ENCODE peak calls at places on chromosomes 16 and 17, in six cellular contexts. V, N, D, X, O and S are unnamed samples.

GRCh38 chr16:31200821-31201510 is 1.6 kb downstream of the PYCARD start:
- DNase-seq in V (no peak), N (no peak), D (no peak), X (no peak), O (no peak), S (no peak)

GRCh38 chr17:76278268-76278908 is 13.2 kb downstream of the UBALD2 start:
- DNase-seq in V (no peak), N (no peak), D (no peak), X (no peak), O (no peak), S (no peak)

GRCh38 chr16:26993511-26993910 is 73.2 kb upstream of the C16orf82 start:
- DNase-seq in V (no peak), N (no peak), D (no peak), X (no peak), O (no peak), S (no peak)

GRCh38 chr17:82228278-82228841 is 482 bp upstream of the SLC16A3 start:
- DNase-seq in V (no peak), N (no peak), D (no peak), X (no peak), O (no peak), S (peak)

GRCh38 chr16:69286941-69287713 is 24.0 kb upstream of the VPS4A start:
- DNase-seq in V (peak), N (peak), D (peak), X (no peak), O (peak), S (peak)

GRCh38 chr17:57892820-57893595 is 43.2 kb upstream of the MRPS23 start:
- DNase-seq in V (no peak), N (peak), D (no peak), X (no peak), O (no peak), S (peak)

GRCh38 chr16:58644765-58645487 is 15.3 kb upstream of the CNOT1 start:
- DNase-seq in V (no peak), N (no peak), D (no peak), X (no peak), O (no peak), S (no peak)

GRCh38 chr17:66494023-66494803 is 191.8 kb downstream of the PRKCA start:
- DNase-seq in V (peak), N (no peak), D (no peak), X (no peak), O (no peak), S (peak)

GRCh38 chr17:46123607-46124006 is 69.6 kb downstream of the KANSL1 start:
- DNase-seq in V (no peak), N (no peak), D (no peak), X (no peak), O (no peak), S (no peak)

GRCh38 chr16:50316848-50317630 is 50.7 kb downstream of the ADCY7 start:
- DNase-seq in V (no peak), N (no peak), D (no peak), X (no peak), O (no peak), S (no peak)

GRCh38 chr16:6267682-6268081 is 1065.0 kb upstream of the RBFOX1 start:
- DNase-seq in V (no peak), N (no peak), D (no peak), X (no peak), O (no peak), S (no peak)

GRCh38 chr17:54968954-54969400 is 412 bp downstream of the STXBP4 start:
- DNase-seq in V (no peak), N (peak), D (peak), X (no peak), O (no peak), S (peak)

GRCh38 chr17:13540546-13540945 is 61.2 kb downstream of the HS3ST3A1 start:
- DNase-seq in V (no peak), N (no peak), D (no peak), X (no peak), O (no peak), S (no peak)

GRCh38 chr17:29111816-29112499 is 68.2 kb downstream of the MYO18A start:
- DNase-seq in V (peak), N (peak), D (peak), X (no peak), O (no peak), S (peak)

GRCh38 chr17:38743556-38744171 is 4.5 kb downstream of the PCGF2 start:
- DNase-seq in V (no peak), N (no peak), D (no peak), X (no peak), O (no peak), S (no peak)

GRCh38 chr17:4501295-4501949 is 2.7 kb downstream of the SPNS2 start:
- DNase-seq in V (peak), N (no peak), D (no peak), X (no peak), O (no peak), S (no peak)

GRCh38 chr17:14203392-14203791 is 33.3 kb downstream of the CDRT15 start:
- DNase-seq in V (peak), N (no peak), D (no peak), X (no peak), O (no peak), S (no peak)

GRCh38 chr17:77129568-77130301 is 11.0 kb upstream of the SEC14L1 start:
- DNase-seq in V (no peak), N (no peak), D (no peak), X (no peak), O (no peak), S (no peak)

GRCh38 chr16:68235105-68235881 is 634 bp downstream of the ESRP2 start:
- DNase-seq in V (no peak), N (peak), D (no peak), X (no peak), O (no peak), S (no peak)

GRCh38 chr17:49456172-49456965 is 38.7 kb upstream of the NGFR start:
- DNase-seq in V (no peak), N (no peak), D (no peak), X (no peak), O (no peak), S (no peak)

GRCh38 chr16:56360117-56361008 is 65.0 kb downstream of the AMFR start:
- DNase-seq in V (no peak), N (no peak), D (peak), X (no peak), O (no peak), S (no peak)

GRCh38 chr17:68576811-68577551 is 24.2 kb downstream of the FAM20A start:
- DNase-seq in V (no peak), N (no peak), D (no peak), X (no peak), O (no peak), S (no peak)

GRCh38 chr16:80932725-80933124 is 74.0 kb downstream of the CMC2 start:
- DNase-seq in V (no peak), N (no peak), D (peak), X (no peak), O (no peak), S (no peak)

GRCh38 chr17:65260626-65261025 is 123.5 kb downstream of the RGS9 start:
- DNase-seq in V (no peak), N (no peak), D (no peak), X (no peak), O (no peak), S (no peak)

GRCh38 chr16:20398603-20399002 is 5.9 kb downstream of the PDILT start:
- DNase-seq in V (no peak), N (no peak), D (no peak), X (no peak), O (no peak), S (no peak)

GRCh38 chr17:14135906-14136590 is 66.7 kb downstream of the COX10 start:
- DNase-seq in V (no peak), N (no peak), D (no peak), X (no peak), O (no peak), S (no peak)

GRCh38 chr16:88856122-88856827 is 472 bp downstream of the GALNS start:
- DNase-seq in V (peak), N (no peak), D (no peak), X (no peak), O (no peak), S (peak)

GRCh38 chr17:1673041-1673790 is 11.5 kb downstream of the PRPF8 start:
- DNase-seq in V (no peak), N (no peak), D (no peak), X (no peak), O (no peak), S (no peak)

GRCh38 chr17:33786478-33786877 is 468.6 kb upstream of the CCL2 start:
- DNase-seq in V (no peak), N (no peak), D (no peak), X (no peak), O (no peak), S (no peak)

GRCh38 chr17:82917656-82918345 is 78.0 kb upstream of the ZNF750 start:
- DNase-seq in V (peak), N (peak), D (peak), X (no peak), O (no peak), S (no peak)

GRCh38 chr17:9935408-9935807 is 30.3 kb upstream of the RCVRN start:
- DNase-seq in V (no peak), N (no peak), D (no peak), X (no peak), O (no peak), S (no peak)

GRCh38 chr16:53429221-53429943 is 4.9 kb upstream of the RBL2 start:
- DNase-seq in V (no peak), N (no peak), D (peak), X (no peak), O (no peak), S (peak)

GRCh38 chr16:87956771-87957279 is 5.6 kb downstream of the BANP start:
- DNase-seq in V (peak), N (peak), D (no peak), X (no peak), O (no peak), S (no peak)

GRCh38 chr16:23362460-23363317 is 60.6 kb downstream of the SCNN1B start:
- DNase-seq in V (no peak), N (no peak), D (no peak), X (no peak), O (no peak), S (no peak)

GRCh38 chr16:84022641-84023040 is 20.0 kb downstream of the SLC38A8 start:
- DNase-seq in V (no peak), N (no peak), D (no peak), X (no peak), O (no peak), S (no peak)

GRCh38 chr16:84027607-84028006 is 15.0 kb downstream of the SLC38A8 start:
- DNase-seq in V (no peak), N (no peak), D (no peak), X (no peak), O (no peak), S (no peak)

GRCh38 chr16:84021488-84021887 is 21.1 kb downstream of the SLC38A8 start:
- DNase-seq in V (no peak), N (no peak), D (no peak), X (no peak), O (no peak), S (no peak)

GRCh38 chr16:84026601-84027000 is 16.0 kb downstream of the SLC38A8 start:
- DNase-seq in V (no peak), N (no peak), D (no peak), X (no peak), O (no peak), S (no peak)

GRCh38 chr16:84024854-84025253 is 17.7 kb downstream of the SLC38A8 start:
- DNase-seq in V (no peak), N (no peak), D (no peak), X (no peak), O (no peak), S (no peak)
- TF ChIP-seq GABPA in V (no peak), N (no peak), D (no peak), X (no peak), O (no peak), S (no peak)

GRCh38 chr17:17401271-17401781 is 75.5 kb upstream of the MED9 start:
- DNase-seq in V (peak), N (peak), D (no peak), X (peak), O (no peak), S (no peak)
- TF ChIP-seq CTCF in V (peak), N (peak), D (peak), X (peak), O (no peak), S (no peak)

GRCh38 chr16:71369494-71369893 is 11.0 kb downstream of the CALB2 start:
- DNase-seq in V (no peak), N (no peak), D (no peak), X (no peak), O (no peak), S (no peak)

GRCh38 chr16:71364306-71364705 is 5.8 kb downstream of the CALB2 start:
- DNase-seq in V (no peak), N (no peak), D (no peak), X (no peak), O (no peak), S (no peak)

GRCh38 chr16:71365021-71365420 is 6.5 kb downstream of the CALB2 start:
- DNase-seq in V (no peak), N (no peak), D (no peak), X (no peak), O (no peak), S (no peak)

GRCh38 chr16:71368958-71369357 is 10.4 kb downstream of the CALB2 start:
- DNase-seq in V (no peak), N (no peak), D (no peak), X (no peak), O (no peak), S (no peak)

DNA sequence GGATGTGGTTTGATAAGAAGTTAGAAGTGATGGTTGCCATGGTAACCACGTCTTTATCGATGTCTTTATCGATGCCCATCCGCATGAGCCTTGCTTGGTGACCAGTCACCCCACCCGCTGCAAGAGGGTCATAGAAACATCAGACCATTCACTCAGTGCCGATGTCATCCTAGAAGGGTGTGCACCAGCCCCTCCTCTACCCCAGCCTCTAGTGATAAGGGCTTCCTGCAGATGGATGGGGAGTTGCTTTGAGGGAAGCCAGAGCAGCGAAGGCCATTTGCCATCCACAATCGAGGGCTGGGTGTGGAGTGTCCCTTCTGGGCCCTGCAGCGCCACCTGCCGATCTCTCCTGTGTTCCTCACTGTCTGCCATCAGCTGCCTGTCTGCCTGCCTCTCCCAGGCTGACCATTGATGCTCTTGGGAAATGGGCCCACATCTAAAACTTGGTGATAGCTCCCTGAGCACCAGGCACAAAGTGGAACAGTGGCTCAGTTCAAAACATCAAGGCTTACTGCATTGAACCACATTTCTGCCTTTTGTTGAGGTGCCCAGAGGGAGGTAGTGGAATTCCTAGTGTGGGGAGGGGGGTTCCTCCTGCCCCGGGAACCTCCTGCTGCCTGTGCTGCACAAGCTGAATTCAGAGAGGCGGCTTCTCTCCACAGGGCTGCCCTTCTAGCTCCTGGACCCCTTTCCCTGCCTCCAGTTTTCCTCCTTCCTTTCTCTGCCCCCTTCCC is 8.9 kb downstream of the CALB2 start:
- DNase-seq in V (peak), N (peak), D (peak), X (peak), O (peak), S (peak)
- TF ChIP-seq GABPA in V (no peak), N (no peak), D (no peak), X (no peak), O (no peak), S (no peak)

GRCh38 chr16:66380421-66380820 is 13.9 kb downstream of the CDH5 start:
- DNase-seq in V (no peak), N (no peak), D (no peak), X (no peak), O (no peak), S (no peak)

GRCh38 chr16:66383551-66383950 is 17.1 kb downstream of the CDH5 start:
- DNase-seq in V (no peak), N (no peak), D (no peak), X (no peak), O (no peak), S (no peak)

GRCh38 chr16:66381585-66382170 is 15.2 kb downstream of the CDH5 start:
- DNase-seq in V (no peak), N (no peak), D (no peak), X (no peak), O (no peak), S (no peak)

GRCh38 chr16:66382966-66383299 is 16.4 kb downstream of the CDH5 start:
- DNase-seq in V (no peak), N (peak), D (no peak), X (no peak), O (no peak), S (no peak)

DNA sequence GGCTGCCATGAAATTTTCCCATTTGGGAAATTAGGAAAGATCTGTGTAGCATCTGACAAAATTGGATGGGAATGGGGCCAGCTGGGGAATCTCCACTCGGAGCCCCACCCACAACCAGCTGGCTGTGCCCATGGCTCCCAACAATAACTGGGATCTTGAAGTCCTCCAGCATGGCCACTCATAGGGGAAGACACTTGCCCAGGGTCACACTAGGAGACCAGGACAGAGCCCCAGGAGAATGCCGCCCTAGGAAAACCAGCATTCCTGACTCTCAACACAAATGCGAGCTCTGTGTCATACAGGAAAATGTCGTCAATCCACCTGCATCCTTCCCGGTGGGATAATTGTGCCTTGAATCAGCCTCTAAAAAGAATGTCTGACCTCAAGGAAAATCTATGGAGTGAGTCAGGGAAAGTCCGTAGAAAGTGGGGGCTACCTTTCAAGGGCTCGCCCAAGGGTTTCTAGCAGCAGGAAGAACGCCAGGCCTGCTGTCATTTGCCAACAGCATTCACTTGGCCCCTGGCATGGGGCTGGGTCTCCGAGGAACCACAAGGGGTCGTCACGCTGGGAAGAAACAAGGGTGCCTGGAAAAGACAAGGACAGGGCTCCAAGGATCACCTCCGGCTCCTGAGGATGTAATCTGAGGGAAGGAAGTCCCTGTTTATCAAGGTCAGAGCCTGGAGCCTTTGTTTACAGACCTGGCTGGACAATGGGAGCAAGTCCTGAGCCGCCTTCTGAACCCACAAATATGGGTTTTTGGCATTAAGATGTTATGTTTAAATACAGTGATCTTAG is 15.9 kb downstream of the CDH5 start:
- DNase-seq in V (no peak), N (no peak), D (no peak), X (peak), O (no peak), S (no peak)
- TF ChIP-seq CTCF in V (no peak), N (peak), D (no peak), X (peak), O (no peak), S (no peak)

GRCh38 chr16:1491327-1491726 is 1.8 kb upstream of the TELO2 start:
- DNase-seq in V (no peak), N (peak), D (no peak), X (no peak), O (no peak), S (peak)
- TF ChIP-seq GABPA in V (no peak), N (no peak), D (no peak), X (no peak), O (no peak), S (no peak)

GRCh38 chr16:79092846-79093245 is 507.7 kb downstream of the MAF start:
- DNase-seq in V (no peak), N (no peak), D (no peak), X (no peak), O (no peak), S (peak)
- TF ChIP-seq CTCF in V (no peak), N (no peak), D (no peak), X (no peak), O (no peak), S (no peak)

GRCh38 chr17:44628234-44629188 is 27.8 kb upstream of the MEIOC start:
- DNase-seq in V (peak), N (peak), D (no peak), X (peak), O (peak), S (no peak)
- TF ChIP-seq GABPA in V (no peak), N (peak), D (no peak), X (no peak), O (no peak), S (no peak)

GRCh38 chr17:42676424-42677011 is at the start of gene PLEKHH3:
- DNase-seq in V (no peak), N (no peak), D (no peak), X (no peak), O (no peak), S (no peak)
- TF ChIP-seq CTCF in V (no peak), N (peak), D (peak), X (no peak), O (no peak), S (no peak)

GRCh38 chr17:81062014-81062413 is 27.1 kb downstream of the BAIAP2 start:
- DNase-seq in V (no peak), N (no peak), D (no peak), X (no peak), O (no peak), S (no peak)

GRCh38 chr17:81058263-81058871 is 23.4 kb downstream of the BAIAP2 start:
- DNase-seq in V (no peak), N (no peak), D (no peak), X (no peak), O (no peak), S (no peak)

GRCh38 chr17:81059026-81059425 is 24.1 kb downstream of the BAIAP2 start:
- DNase-seq in V (no peak), N (no peak), D (no peak), X (no peak), O (no peak), S (no peak)

GRCh38 chr17:81061027-81061426 is 26.1 kb downstream of the BAIAP2 start:
- DNase-seq in V (no peak), N (no peak), D (no peak), X (no peak), O (no peak), S (no peak)

DNA sequence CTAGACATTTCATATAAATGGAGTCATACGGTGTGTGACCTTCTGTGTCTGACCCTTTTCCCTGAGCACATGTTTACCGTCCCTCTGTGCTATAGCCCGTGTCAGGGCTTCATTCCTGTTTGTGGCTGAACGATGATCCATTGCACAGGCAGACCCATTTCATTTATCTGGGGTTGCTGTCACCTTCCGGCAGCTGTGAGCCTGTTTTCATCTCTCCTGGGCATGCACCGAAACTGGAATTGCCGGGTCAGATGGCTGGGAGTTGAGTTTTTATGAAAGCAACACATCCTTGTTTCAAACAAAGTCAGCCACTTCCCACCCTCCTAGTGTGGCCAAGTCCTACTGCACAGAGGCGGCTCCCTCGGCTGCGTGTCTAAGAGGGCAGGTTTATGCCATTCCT is 25.5 kb downstream of the BAIAP2 start:
- DNase-seq in V (no peak), N (no peak), D (no peak), X (no peak), O (no peak), S (no peak)
- TF ChIP-seq GABPA in V (no peak), N (no peak), D (no peak), X (no peak), O (no peak), S (no peak)